ENCODE peak calls at places on chromosomes 3 and 15, in four cellular contexts. One of them, this sample, is unnamed.

GRCh38 chr15:74283366-74283765 is 47.2 kb downstream of the CCDC33 start:
- DNase-seq in GM12865: no peak
- DNase-seq in CD4-positive, alpha-beta T cell: no peak
- DNase-seq in epithelial cell of prostate: no peak
- DNase-seq in this sample: no peak

GRCh38 chr3:122415762-122416654 is at the start of gene WDR5B:
- DNase-seq in GM12865: peak
- DNase-seq in epithelial cell of prostate: peak
- DNase-seq in CD4-positive, alpha-beta T cell: peak
- DNase-seq in this sample: peak

GRCh38 chr15:51696566-51696965 is 15.3 kb downstream of the SCG3 start:
- DNase-seq in GM12865: no peak
- DNase-seq in CD4-positive, alpha-beta T cell: no peak
- DNase-seq in epithelial cell of prostate: no peak
- DNase-seq in this sample: no peak

GRCh38 chr15:49752517-49752916 is 131.7 kb downstream of the DTWD1 start:
- DNase-seq in epithelial cell of prostate: no peak
- DNase-seq in GM12865: no peak
- DNase-seq in CD4-positive, alpha-beta T cell: no peak
- DNase-seq in this sample: no peak

GRCh38 chr3:46100812-46101211 is 73.5 kb upstream of the XCR1 start:
- DNase-seq in epithelial cell of prostate: no peak
- DNase-seq in GM12865: no peak
- DNase-seq in CD4-positive, alpha-beta T cell: no peak
- DNase-seq in this sample: no peak

GRCh38 chr3:109729111-109729510 is 391.8 kb upstream of the DPPA4 start:
- DNase-seq in epithelial cell of prostate: no peak
- DNase-seq in CD4-positive, alpha-beta T cell: no peak
- DNase-seq in GM12865: no peak
- DNase-seq in this sample: no peak

GRCh38 chr15:89018235-89018634 is 70.0 kb upstream of the ABHD2 start:
- DNase-seq in CD4-positive, alpha-beta T cell: no peak
- DNase-seq in epithelial cell of prostate: no peak
- DNase-seq in GM12865: no peak
- DNase-seq in this sample: no peak

GRCh38 chr3:140359198-140359995 is 318.5 kb upstream of the TRIM42 start:
- DNase-seq in epithelial cell of prostate: no peak
- DNase-seq in CD4-positive, alpha-beta T cell: no peak
- DNase-seq in GM12865: no peak
- DNase-seq in this sample: no peak

GRCh38 chr3:177545964-177546363 is 348.7 kb upstream of the TBL1XR1 start:
- DNase-seq in CD4-positive, alpha-beta T cell: no peak
- DNase-seq in epithelial cell of prostate: no peak
- DNase-seq in GM12865: no peak
- DNase-seq in this sample: no peak

GRCh38 chr3:62133015-62133414 is 240.3 kb downstream of the FEZF2 start:
- DNase-seq in epithelial cell of prostate: no peak
- DNase-seq in CD4-positive, alpha-beta T cell: no peak
- DNase-seq in GM12865: no peak
- DNase-seq in this sample: no peak

GRCh38 chr3:13114811-13115615 is 41.8 kb upstream of the IQSEC1 start:
- DNase-seq in CD4-positive, alpha-beta T cell: no peak
- DNase-seq in epithelial cell of prostate: no peak
- DNase-seq in GM12865: no peak
- DNase-seq in this sample: no peak

GRCh38 chr3:178508443-178508825 is 27.8 kb upstream of the KCNMB2 start:
- DNase-seq in GM12865: no peak
- DNase-seq in CD4-positive, alpha-beta T cell: no peak
- DNase-seq in epithelial cell of prostate: no peak
- DNase-seq in this sample: no peak

GRCh38 chr3:184952671-184953070 is 140.7 kb downstream of the VPS8 start:
- DNase-seq in GM12865: no peak
- DNase-seq in epithelial cell of prostate: no peak
- DNase-seq in CD4-positive, alpha-beta T cell: no peak
- DNase-seq in this sample: no peak

GRCh38 chr3:38085943-38086324 is 46.9 kb downstream of the DLEC1 start:
- DNase-seq in epithelial cell of prostate: no peak
- DNase-seq in CD4-positive, alpha-beta T cell: no peak
- DNase-seq in GM12865: no peak
- DNase-seq in this sample: no peak

GRCh38 chr15:67013696-67014095 is 51.7 kb upstream of the SMAD3 start:
- DNase-seq in CD4-positive, alpha-beta T cell: no peak
- DNase-seq in epithelial cell of prostate: peak
- DNase-seq in GM12865: no peak
- DNase-seq in this sample: no peak

GRCh38 chr3:175383366-175383765 is 524.2 kb downstream of the NAALADL2 start:
- DNase-seq in GM12865: no peak
- DNase-seq in epithelial cell of prostate: no peak
- DNase-seq in CD4-positive, alpha-beta T cell: no peak
- DNase-seq in this sample: no peak

GRCh38 chr15:31145271-31145911 is 43.9 kb upstream of the TRPM1 start:
- DNase-seq in epithelial cell of prostate: no peak
- DNase-seq in GM12865: no peak
- DNase-seq in CD4-positive, alpha-beta T cell: no peak
- DNase-seq in this sample: no peak

GRCh38 chr3:12875857-12876451 is 34.6 kb upstream of the RPL32 start:
- DNase-seq in CD4-positive, alpha-beta T cell: no peak
- DNase-seq in epithelial cell of prostate: no peak
- DNase-seq in GM12865: peak
- DNase-seq in this sample: no peak

GRCh38 chr3:163368168-163368567 is 1710.1 kb downstream of the SI start:
- DNase-seq in GM12865: no peak
- DNase-seq in epithelial cell of prostate: no peak
- DNase-seq in CD4-positive, alpha-beta T cell: no peak
- DNase-seq in this sample: no peak

GRCh38 chr3:182533394-182533793 is 259.9 kb upstream of the ATP11B start:
- DNase-seq in CD4-positive, alpha-beta T cell: no peak
- DNase-seq in epithelial cell of prostate: no peak
- DNase-seq in GM12865: no peak
- DNase-seq in this sample: no peak

GRCh38 chr15:90407871-90408317 is 19.9 kb downstream of the IQGAP1 start:
- DNase-seq in GM12865: peak
- DNase-seq in epithelial cell of prostate: no peak
- DNase-seq in CD4-positive, alpha-beta T cell: no peak
- DNase-seq in this sample: peak

GRCh38 chr3:54565956-54566355 is 361.9 kb downstream of the LRTM1 start:
- DNase-seq in GM12865: no peak
- DNase-seq in epithelial cell of prostate: no peak
- DNase-seq in CD4-positive, alpha-beta T cell: no peak
- DNase-seq in this sample: no peak

GRCh38 chr3:169634618-169635236 is 28.8 kb downstream of the MECOM start:
- DNase-seq in GM12865: no peak
- DNase-seq in CD4-positive, alpha-beta T cell: peak
- DNase-seq in epithelial cell of prostate: peak
- DNase-seq in this sample: no peak

GRCh38 chr3:119643094-119643493 is 17.3 kb downstream of the POPDC2 start:
- DNase-seq in CD4-positive, alpha-beta T cell: no peak
- DNase-seq in epithelial cell of prostate: no peak
- DNase-seq in GM12865: no peak
- DNase-seq in this sample: no peak

GRCh38 chr3:42061711-42062408 is 29.3 kb upstream of the TRAK1 start:
- DNase-seq in epithelial cell of prostate: peak
- DNase-seq in GM12865: no peak
- DNase-seq in CD4-positive, alpha-beta T cell: no peak
- DNase-seq in this sample: no peak

GRCh38 chr3:188003188-188004171 is 150.5 kb upstream of the LPP start:
- DNase-seq in epithelial cell of prostate: no peak
- DNase-seq in GM12865: no peak
- DNase-seq in CD4-positive, alpha-beta T cell: no peak
- DNase-seq in this sample: no peak

GRCh38 chr3:177211503-177212277 is 14.4 kb upstream of the TBL1XR1 start:
- DNase-seq in CD4-positive, alpha-beta T cell: no peak
- DNase-seq in epithelial cell of prostate: peak
- DNase-seq in GM12865: no peak
- DNase-seq in this sample: no peak

GRCh38 chr3:14451844-14452533 is 49.6 kb downstream of the SLC6A6 start:
- DNase-seq in epithelial cell of prostate: no peak
- DNase-seq in GM12865: no peak
- DNase-seq in CD4-positive, alpha-beta T cell: no peak
- DNase-seq in this sample: no peak

GRCh38 chr15:60605879-60606304 is 127.0 kb upstream of the ICE2 start:
- DNase-seq in CD4-positive, alpha-beta T cell: no peak
- DNase-seq in epithelial cell of prostate: no peak
- DNase-seq in GM12865: no peak
- DNase-seq in this sample: no peak

GRCh38 chr3:10417849-10418248 is 87.5 kb downstream of the ATP2B2 start:
- DNase-seq in CD4-positive, alpha-beta T cell: no peak
- DNase-seq in GM12865: peak
- DNase-seq in epithelial cell of prostate: no peak
- DNase-seq in this sample: no peak

This sample was measured in natural killer cell.